ENCODE peak calls at places on chromosome 6, in ten cellular contexts. F is nephron progenitor cell, S is foreskin melanocyte, E is spleen, P is sciatic nerve, Q is AG09309, T is cardiac muscle cell, X is heart left ventricle, A is tibial artery, W is EL. N is an unnamed sample.

GRCh38 chr6:99850841-99851240 is 143.2 kb downstream of the MCHR2 start:
- DNase-seq in F (no peak), W (no peak), A (no peak), S (no peak), Q (no peak), T (no peak), P (no peak), E (no peak), X (no peak), N (no peak)

GRCh38 chr6:41796474-41796873 is 9.0 kb downstream of the TOMM6 start:
- DNase-seq in X (no peak), A (no peak), E (no peak), S (no peak), W (no peak), F (no peak), T (no peak), P (no peak), Q (no peak), N (no peak)

GRCh38 chr6:138529510-138529909 is 30.2 kb upstream of the NHSL1 start:
- DNase-seq in F (no peak), A (no peak), E (no peak), Q (no peak), W (no peak), T (peak; percentile 45), S (no peak), P (no peak), X (no peak), N (no peak)

GRCh38 chr6:148289153-148289552 is 53.5 kb upstream of the SASH1 start:
- DNase-seq in Q (no peak), P (no peak), X (no peak), F (no peak), E (no peak), T (no peak), S (no peak), A (no peak), W (no peak), N (no peak)

GRCh38 chr6:169487579-169488205 is 214.1 kb downstream of the WDR27 start:
- DNase-seq in S (peak; percentile 9), A (no peak), W (peak; percentile 24), T (peak; percentile 53), F (no peak), P (no peak), X (no peak), E (no peak), Q (no peak), N (no peak)

GRCh38 chr6:109411034-109411433 is 28.8 kb upstream of the CD164 start:
- DNase-seq in F (no peak), X (no peak), A (no peak), T (no peak), E (no peak), P (no peak), Q (no peak), S (no peak), W (no peak), N (no peak)

GRCh38 chr6:105849741-105850140 is 236.4 kb upstream of the PRDM1 start:
- DNase-seq in S (no peak), F (no peak), X (no peak), E (no peak), A (no peak), P (no peak), T (no peak), Q (no peak), W (peak; percentile 45), N (no peak)

GRCh38 chr6:29681811-29682210 is 859 bp upstream of the ZFP57 start:
- DNase-seq in T (peak; percentile 17), S (no peak), W (no peak), P (no peak), A (no peak), Q (no peak), X (no peak), F (no peak), E (no peak), N (no peak)

GRCh38 chr6:53119349-53119748 is 29.3 kb downstream of the GCM1 start:
- DNase-seq in F (no peak), Q (no peak), P (no peak), E (no peak), T (no peak), W (peak; percentile 43), A (no peak), X (no peak), S (no peak), N (no peak)

GRCh38 chr6:139644821-139645220 is 270.4 kb upstream of the CITED2 start:
- DNase-seq in A (no peak), T (peak; percentile 69), W (peak; percentile 21), Q (no peak), E (no peak), P (no peak), F (no peak), S (no peak), X (no peak), N (no peak)

GRCh38 chr6:21824431-21825180 is 231.1 kb downstream of the SOX4 start:
- DNase-seq in E (no peak), P (no peak), X (no peak), F (no peak), Q (no peak), T (no peak), W (no peak), S (no peak), A (no peak), N (no peak)

GRCh38 chr6:35368038-35368887 is 25.9 kb downstream of the PPARD start:
- DNase-seq in E (no peak), Q (no peak), S (peak; percentile 36), T (peak; percentile 46), P (no peak), A (no peak), W (peak; percentile 80), F (no peak), X (no peak), N (no peak)

GRCh38 chr6:14766595-14766994 is 479.3 kb upstream of the JARID2 start:
- DNase-seq in W (no peak), T (no peak), E (no peak), S (no peak), A (no peak), X (no peak), F (no peak), P (no peak), Q (no peak), N (no peak)

GRCh38 chr6:139247618-139248017 is 44.2 kb downstream of the TXLNB start:
- DNase-seq in E (no peak), W (no peak), S (no peak), T (no peak), X (no peak), A (no peak), Q (no peak), F (no peak), P (no peak), N (no peak)

GRCh38 chr6:88856566-88856965 is 106.9 kb downstream of the RNGTT start:
- DNase-seq in Q (no peak), T (peak; percentile 18), F (no peak), S (no peak), E (no peak), W (no peak), P (no peak), A (no peak), X (no peak), N (no peak)

GRCh38 chr6:76250666-76251065 is 178.2 kb upstream of the IMPG1 start:
- DNase-seq in W (no peak), P (no peak), F (no peak), A (no peak), X (no peak), T (peak; percentile 5), Q (no peak), S (no peak), E (no peak), N (no peak)

GRCh38 chr6:31820051-31820389 is 4.7 kb downstream of the HSPA1A start:
- DNase-seq in X (no peak), W (no peak), E (no peak), F (no peak), A (no peak), Q (no peak), T (no peak), P (no peak), S (no peak), N (no peak)

GRCh38 chr6:163892814-163893561 is 478.5 kb downstream of the QKI start:
- DNase-seq in X (no peak), E (no peak), P (no peak), Q (no peak), S (no peak), F (no peak), T (no peak), W (no peak), A (no peak), N (no peak)